ENCODE peak calls at places on chromosomes 16 and 17, in five cellular contexts. One of them, this sample, is unnamed.

GRCh38 chr17:41413353-41413752 is 11.0 kb downstream of the KRT37 start:
- DNase-seq in cardiac fibroblast: no peak
- DNase-seq in Calu3: no peak
- DNase-seq in PC-9: no peak
- DNase-seq in suprapubic skin: no peak
- DNase-seq in this sample: no peak

GRCh38 chr16:4200000-4200780 is 41.7 kb downstream of the SRL start:
- DNase-seq in cardiac fibroblast: peak; percentile 72
- DNase-seq in Calu3: peak; percentile 90
- DNase-seq in PC-9: peak; percentile 88
- DNase-seq in suprapubic skin: no peak
- DNase-seq in this sample: no peak

GRCh38 chr16:70589998-70590471 is 56.3 kb upstream of the IL34 start:
- DNase-seq in cardiac fibroblast: peak; percentile 82
- DNase-seq in Calu3: peak; percentile 21
- DNase-seq in PC-9: no peak
- DNase-seq in suprapubic skin: no peak
- DNase-seq in this sample: no peak

GRCh38 chr17:78532311-78532710 is 44.9 kb downstream of the DNAH17 start:
- DNase-seq in cardiac fibroblast: no peak
- DNase-seq in Calu3: peak; percentile 75
- DNase-seq in PC-9: peak; percentile 50
- DNase-seq in suprapubic skin: no peak
- DNase-seq in this sample: peak; percentile 64

GRCh38 chr16:50677351-50677750 is 3.8 kb downstream of the SNX20 start:
- DNase-seq in cardiac fibroblast: no peak
- DNase-seq in Calu3: no peak
- DNase-seq in PC-9: no peak
- DNase-seq in suprapubic skin: no peak
- DNase-seq in this sample: peak; percentile 77

GRCh38 chr17:76586741-76587487 is 1.3 kb upstream of the ST6GALNAC2 start:
- DNase-seq in cardiac fibroblast: no peak
- DNase-seq in Calu3: no peak
- DNase-seq in PC-9: no peak
- DNase-seq in suprapubic skin: no peak
- DNase-seq in this sample: no peak

GRCh38 chr16:84277244-84277823 is 17.3 kb upstream of the WFDC1 start:
- DNase-seq in cardiac fibroblast: peak; percentile 67
- DNase-seq in Calu3: peak; percentile 82
- DNase-seq in PC-9: peak; percentile 46
- DNase-seq in suprapubic skin: peak; percentile 74
- DNase-seq in this sample: peak; percentile 27

GRCh38 chr17:78748048-78748729 is 33.9 kb downstream of the CYTH1 start:
- DNase-seq in cardiac fibroblast: no peak
- DNase-seq in Calu3: no peak
- DNase-seq in PC-9: no peak
- DNase-seq in suprapubic skin: no peak
- DNase-seq in this sample: no peak

GRCh38 chr16:49855822-49856740 is at the start of gene ZNF423:
- DNase-seq in cardiac fibroblast: no peak
- DNase-seq in Calu3: no peak
- DNase-seq in PC-9: no peak
- DNase-seq in suprapubic skin: no peak
- DNase-seq in this sample: no peak

GRCh38 chr17:44578947-44579346 is 21.7 kb downstream of the FZD2 start:
- DNase-seq in cardiac fibroblast: no peak
- DNase-seq in Calu3: no peak
- DNase-seq in PC-9: no peak
- DNase-seq in suprapubic skin: no peak
- DNase-seq in this sample: no peak

GRCh38 chr17:55872374-55872773 is 121.5 kb downstream of the PCTP start:
- DNase-seq in cardiac fibroblast: no peak
- DNase-seq in Calu3: no peak
- DNase-seq in PC-9: no peak
- DNase-seq in suprapubic skin: no peak
- DNase-seq in this sample: no peak

GRCh38 chr16:29926675-29927522 is 873 bp upstream of the KCTD13 start:
- DNase-seq in cardiac fibroblast: no peak
- DNase-seq in Calu3: no peak
- DNase-seq in PC-9: no peak
- DNase-seq in suprapubic skin: peak; percentile 31
- DNase-seq in this sample: no peak

GRCh38 chr16:87835882-87836331 is 33.4 kb downstream of the SLC7A5 start:
- DNase-seq in cardiac fibroblast: no peak
- DNase-seq in Calu3: no peak
- DNase-seq in PC-9: no peak
- DNase-seq in suprapubic skin: no peak
- DNase-seq in this sample: no peak

GRCh38 chr17:77869041-77869595 is 89.4 kb upstream of the TNRC6C start:
- DNase-seq in cardiac fibroblast: no peak
- DNase-seq in Calu3: no peak
- DNase-seq in PC-9: no peak
- DNase-seq in suprapubic skin: no peak
- DNase-seq in this sample: peak; percentile 47

GRCh38 chr17:68578236-68578635 is 22.9 kb downstream of the FAM20A start:
- DNase-seq in cardiac fibroblast: no peak
- DNase-seq in Calu3: no peak
- DNase-seq in PC-9: no peak
- DNase-seq in suprapubic skin: no peak
- DNase-seq in this sample: no peak

GRCh38 chr16:69499541-69500255 is 66.1 kb upstream of the NFAT5 start:
- DNase-seq in cardiac fibroblast: no peak
- DNase-seq in Calu3: no peak
- DNase-seq in PC-9: no peak
- DNase-seq in suprapubic skin: no peak
- DNase-seq in this sample: no peak

GRCh38 chr16:62954144-62955032 is 918.1 kb upstream of the CDH8 start:
- DNase-seq in cardiac fibroblast: no peak
- DNase-seq in Calu3: no peak
- DNase-seq in PC-9: no peak
- DNase-seq in suprapubic skin: no peak
- DNase-seq in this sample: no peak

GRCh38 chr16:89618114-89618999 is 4.9 kb downstream of the DPEP1 start:
- DNase-seq in cardiac fibroblast: peak; percentile 26
- DNase-seq in Calu3: no peak
- DNase-seq in PC-9: no peak
- DNase-seq in suprapubic skin: no peak
- DNase-seq in this sample: no peak

GRCh38 chr16:75203667-75204409 is 3.1 kb downstream of the CTRB2 start:
- DNase-seq in cardiac fibroblast: no peak
- DNase-seq in Calu3: no peak
- DNase-seq in PC-9: no peak
- DNase-seq in suprapubic skin: peak; percentile 38
- DNase-seq in this sample: peak; percentile 83

GRCh38 chr17:31329221-31329620 is 7.8 kb upstream of the EVI2A start:
- DNase-seq in cardiac fibroblast: no peak
- DNase-seq in Calu3: no peak
- DNase-seq in PC-9: no peak
- DNase-seq in suprapubic skin: no peak
- DNase-seq in this sample: no peak

GRCh38 chr17:49955157-49955556 is 13.8 kb upstream of the DLX4 start:
- DNase-seq in cardiac fibroblast: no peak
- DNase-seq in Calu3: no peak
- DNase-seq in PC-9: peak; percentile 19
- DNase-seq in suprapubic skin: no peak
- DNase-seq in this sample: no peak

GRCh38 chr16:4140652-4141051 is 24.4 kb upstream of the ADCY9 start:
- DNase-seq in cardiac fibroblast: peak; percentile 35
- DNase-seq in Calu3: no peak
- DNase-seq in PC-9: no peak
- DNase-seq in suprapubic skin: no peak
- DNase-seq in this sample: no peak

GRCh38 chr17:82664701-82665182 is 16.5 kb upstream of the WDR45B start:
- DNase-seq in cardiac fibroblast: no peak
- DNase-seq in Calu3: no peak
- DNase-seq in PC-9: no peak
- DNase-seq in suprapubic skin: no peak
- DNase-seq in this sample: peak; percentile 75

GRCh38 chr16:81526199-81526598 is 81.6 kb downstream of the CMIP start:
- DNase-seq in cardiac fibroblast: no peak
- DNase-seq in Calu3: no peak
- DNase-seq in PC-9: no peak
- DNase-seq in suprapubic skin: no peak
- DNase-seq in this sample: no peak

GRCh38 chr16:1044515-1045362 is 27.8 kb upstream of the SSTR5 start:
- DNase-seq in cardiac fibroblast: no peak
- DNase-seq in Calu3: peak; percentile 44
- DNase-seq in PC-9: peak; percentile 34
- DNase-seq in suprapubic skin: no peak
- DNase-seq in this sample: no peak

GRCh38 chr16:70529051-70529777 is 5.6 kb downstream of the SF3B3 start:
- DNase-seq in cardiac fibroblast: peak; percentile 70
- DNase-seq in Calu3: peak; percentile 9
- DNase-seq in PC-9: no peak
- DNase-seq in suprapubic skin: no peak
- DNase-seq in this sample: no peak

GRCh38 chr16:53766304-53767016 is 62.5 kb downstream of the FTO start:
- DNase-seq in cardiac fibroblast: peak; percentile 51
- DNase-seq in Calu3: no peak
- DNase-seq in PC-9: no peak
- DNase-seq in suprapubic skin: no peak
- DNase-seq in this sample: no peak
- TF ChIP-seq CTCF in cardiac fibroblast: no peak
- TF ChIP-seq CTCF in Calu3: no peak
- TF ChIP-seq CTCF in PC-9: no peak
- TF ChIP-seq CTCF in suprapubic skin: no peak
- TF ChIP-seq CTCF in this sample: no peak

GRCh38 chr17:62099532-62099931 is 34.5 kb upstream of the MED13 start:
- DNase-seq in cardiac fibroblast: no peak
- DNase-seq in Calu3: no peak
- DNase-seq in PC-9: no peak
- DNase-seq in suprapubic skin: no peak
- DNase-seq in this sample: no peak
- TF ChIP-seq CTCF in cardiac fibroblast: no peak
- TF ChIP-seq CTCF in Calu3: no peak
- TF ChIP-seq CTCF in PC-9: no peak
- TF ChIP-seq CTCF in suprapubic skin: no peak
- TF ChIP-seq CTCF in this sample: no peak

GRCh38 chr17:5241861-5242671 is 7.4 kb upstream of the SCIMP start:
- DNase-seq in cardiac fibroblast: no peak
- DNase-seq in Calu3: no peak
- DNase-seq in PC-9: no peak
- DNase-seq in suprapubic skin: no peak
- DNase-seq in this sample: no peak

GRCh38 chr17:5238333-5238732 is 3.7 kb upstream of the SCIMP start:
- DNase-seq in cardiac fibroblast: no peak
- DNase-seq in Calu3: no peak
- DNase-seq in PC-9: no peak
- DNase-seq in suprapubic skin: no peak
- DNase-seq in this sample: no peak

GRCh38 chr17:5234645-5235576 is at the start of gene SCIMP:
- DNase-seq in cardiac fibroblast: no peak
- DNase-seq in Calu3: no peak
- DNase-seq in PC-9: no peak
- DNase-seq in suprapubic skin: no peak
- DNase-seq in this sample: no peak

GRCh38 chr17:5236871-5237540 is 2.3 kb upstream of the SCIMP start:
- DNase-seq in cardiac fibroblast: no peak
- DNase-seq in Calu3: no peak
- DNase-seq in PC-9: no peak
- DNase-seq in suprapubic skin: no peak
- DNase-seq in this sample: no peak

DNA sequence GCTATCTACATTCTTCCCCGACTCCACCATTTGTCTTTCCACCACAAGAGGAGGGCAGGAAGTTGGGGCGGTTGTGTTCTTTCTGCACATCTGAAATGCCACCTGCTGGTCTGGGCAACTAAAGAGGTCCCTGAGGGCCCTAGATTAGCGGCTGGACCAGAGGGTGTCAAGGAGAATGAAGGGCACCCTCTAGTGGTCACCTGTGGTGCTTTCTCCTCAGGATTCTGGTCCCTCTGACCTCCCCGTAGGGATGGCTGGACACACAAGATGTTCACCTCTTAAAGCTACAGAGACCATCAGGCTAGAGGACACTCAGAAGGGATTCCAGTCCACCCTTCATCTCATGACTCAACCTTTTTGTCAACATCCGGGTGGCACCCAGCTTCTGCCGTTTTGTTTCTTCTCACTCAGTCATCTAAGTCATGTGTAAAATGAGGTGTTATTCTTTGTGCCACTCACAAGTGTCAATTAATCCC is 2.9 kb upstream of the SCIMP start:
- DNase-seq in cardiac fibroblast: peak; percentile 55
- DNase-seq in Calu3: peak; percentile 57
- DNase-seq in PC-9: peak; percentile 64
- DNase-seq in suprapubic skin: no peak
- DNase-seq in this sample: no peak
- TF ChIP-seq CTCF in cardiac fibroblast: peak; percentile 75
- TF ChIP-seq CTCF in Calu3: peak; percentile 35
- TF ChIP-seq CTCF in PC-9: peak; percentile 79
- TF ChIP-seq CTCF in suprapubic skin: no peak
- TF ChIP-seq CTCF in this sample: peak; percentile 74

GRCh38 chr16:78094998-78095397 is 4.5 kb upstream of the WWOX start:
- DNase-seq in cardiac fibroblast: no peak
- DNase-seq in Calu3: no peak
- DNase-seq in PC-9: no peak
- DNase-seq in suprapubic skin: no peak
- DNase-seq in this sample: no peak

GRCh38 chr16:78092755-78093154 is 6.7 kb upstream of the WWOX start:
- DNase-seq in cardiac fibroblast: no peak
- DNase-seq in Calu3: no peak
- DNase-seq in PC-9: no peak
- DNase-seq in suprapubic skin: no peak
- DNase-seq in this sample: no peak

GRCh38 chr16:78091419-78091818 is 8.0 kb upstream of the WWOX start:
- DNase-seq in cardiac fibroblast: no peak
- DNase-seq in Calu3: no peak
- DNase-seq in PC-9: no peak
- DNase-seq in suprapubic skin: no peak
- DNase-seq in this sample: no peak

GRCh38 chr16:78096386-78096785 is 3.1 kb upstream of the WWOX start:
- DNase-seq in cardiac fibroblast: no peak
- DNase-seq in Calu3: no peak
- DNase-seq in PC-9: no peak
- DNase-seq in suprapubic skin: no peak
- DNase-seq in this sample: no peak

GRCh38 chr16:78094166-78094565 is 5.3 kb upstream of the WWOX start:
- DNase-seq in cardiac fibroblast: no peak
- DNase-seq in Calu3: no peak
- DNase-seq in PC-9: no peak
- DNase-seq in suprapubic skin: no peak
- DNase-seq in this sample: no peak
- TF ChIP-seq CTCF in cardiac fibroblast: no peak
- TF ChIP-seq CTCF in Calu3: no peak
- TF ChIP-seq CTCF in PC-9: no peak
- TF ChIP-seq CTCF in suprapubic skin: no peak
- TF ChIP-seq CTCF in this sample: peak; percentile 58